ENCODE peak calls at places on chromosome 11, in seven cellular contexts. H is left ventricle myocardium inferior, F is HCT116, K is GM13977, C is NCI-H774, R is pancreas, E is sciatic nerve. W is an unnamed sample.

GRCh38 chr11:122765487-122766131 is 72.7 kb upstream of the CRTAM start:
- DNase-seq in R (no peak), K (no peak), E (no peak), H (no peak), F (no peak), C (no peak), W (no peak)

GRCh38 chr11:65089621-65090020 is 5.6 kb downstream of the ZFPL1 start:
- DNase-seq in K (no peak), F (no peak), R (no peak), H (no peak), E (no peak), C (no peak), W (no peak)

GRCh38 chr11:22244986-22245592 is 52.2 kb downstream of the ANO5 start:
- DNase-seq in C (no peak), H (peak), K (peak), R (peak), E (no peak), F (peak), W (peak)

GRCh38 chr11:12862761-12863469 is 146.2 kb upstream of the RASSF10 start:
- DNase-seq in R (no peak), C (no peak), H (peak), F (no peak), K (no peak), E (peak), W (no peak)

GRCh38 chr11:110797453-110797852 is 85.2 kb upstream of the ARHGAP20 start:
- DNase-seq in R (no peak), K (peak), H (no peak), F (no peak), C (no peak), E (no peak), W (no peak)

GRCh38 chr11:70038034-70038834 is 39.9 kb upstream of the ANO1 start:
- DNase-seq in K (no peak), H (no peak), F (no peak), C (no peak), R (no peak), E (no peak), W (no peak)

GRCh38 chr11:37571248-37571647 is 973.2 kb upstream of the RAG2 start:
- DNase-seq in H (no peak), E (no peak), F (no peak), C (no peak), R (no peak), K (no peak), W (no peak)

GRCh38 chr11:110968348-110969062 is 256.3 kb upstream of the ARHGAP20 start:
- DNase-seq in F (no peak), C (no peak), R (no peak), E (no peak), K (no peak), H (no peak), W (no peak)

GRCh38 chr11:105573091-105573490 is 36.8 kb upstream of the GRIA4 start:
- DNase-seq in E (no peak), K (no peak), C (no peak), H (no peak), F (no peak), R (no peak), W (no peak)

GRCh38 chr11:22703040-22703439 is 36.6 kb downstream of the GAS2 start:
- DNase-seq in E (no peak), K (no peak), F (peak), H (no peak), C (peak), R (no peak), W (peak)

GRCh38 chr11:42319926-42320325 is 860.5 kb upstream of the LRRC4C start:
- DNase-seq in E (no peak), R (no peak), K (no peak), F (no peak), C (no peak), H (no peak), W (no peak)

GRCh38 chr11:118609380-118610219 is 2.2 kb downstream of the PHLDB1 start:
- DNase-seq in C (no peak), R (peak), F (no peak), E (peak), K (no peak), H (no peak), W (no peak)

GRCh38 chr11:68775951-68776388 is 24.6 kb upstream of the TESMIN start:
- DNase-seq in F (peak), E (no peak), R (no peak), C (no peak), K (no peak), H (no peak), W (no peak)

GRCh38 chr11:96014234-96014633 is 90.3 kb upstream of the MTMR2 start:
- DNase-seq in R (no peak), F (peak), K (peak), H (no peak), C (no peak), E (no peak), W (no peak)

GRCh38 chr11:8384199-8384821 is 120.6 kb upstream of the LMO1 start:
- DNase-seq in H (no peak), F (no peak), R (no peak), E (no peak), C (no peak), K (no peak), W (no peak)

GRCh38 chr11:63262562-63262961 is 19.2 kb upstream of the SLC22A25 start:
- DNase-seq in H (no peak), E (no peak), F (no peak), C (no peak), R (no peak), K (no peak), W (no peak)

GRCh38 chr11:78424334-78425270 is 7.0 kb upstream of the GAB2 start:
- DNase-seq in C (no peak), E (no peak), R (no peak), F (no peak), H (no peak), K (peak), W (no peak)

GRCh38 chr11:28877366-28877765 is 769.2 kb downstream of the METTL15 start:
- DNase-seq in K (no peak), R (no peak), E (no peak), F (no peak), C (no peak), H (no peak), W (no peak)

GRCh38 chr11:113628912-113629311 is 77.2 kb downstream of the TMPRSS5 start:
- DNase-seq in F (no peak), K (no peak), H (no peak), C (peak), R (no peak), E (no peak), W (no peak)

GRCh38 chr11:71334191-71334590 is 81.8 kb upstream of the SHANK2 start:
- DNase-seq in H (no peak), K (no peak), C (no peak), R (no peak), F (no peak), E (no peak), W (no peak)

GRCh38 chr11:44860346-44860745 is 90.3 kb downstream of the TP53I11 start:
- DNase-seq in F (no peak), C (no peak), H (no peak), E (no peak), R (no peak), K (no peak), W (no peak)

GRCh38 chr11:59669611-59670009 is 773 bp upstream of the PATL1 start:
- DNase-seq in R (peak), K (no peak), C (no peak), H (peak), E (peak), F (no peak), W (no peak)